ENCODE peak calls at places on chromosomes 4 and X, in seven cellular contexts. E is substantia nigra, F is aorta, K is heart right ventricle, N is OCI-LY7, A is stomach, B is left ventricle myocardium inferior. Z is an unnamed sample.

GRCh38 chr4:168551945-168552695 is 55.3 kb downstream of the PALLD start:
- DNase-seq in E (no peak), F (no peak), K (no peak), N (no peak), A (no peak), B (no peak), Z (no peak)

GRCh38 chr4:3688018-3688998 is 77.9 kb upstream of the ADRA2C start:
- DNase-seq in E (no peak), F (peak; percentile 31), K (no peak), N (no peak), A (no peak), B (no peak), Z (no peak)

GRCh38 chrX:101357166-101357795 is 8.7 kb upstream of the TIMM8A start:
- DNase-seq in E (no peak), F (no peak), K (no peak), N (peak; percentile 49), A (no peak), B (no peak), Z (no peak)

GRCh38 chr4:22129454-22130075 is 181.0 kb upstream of the KCNIP4 start:
- DNase-seq in E (no peak), F (no peak), K (no peak), N (no peak), A (no peak), B (no peak), Z (no peak)

GRCh38 chr4:31078661-31079060 is 358.5 kb downstream of the PCDH7 start:
- DNase-seq in E (no peak), F (no peak), K (no peak), N (no peak), A (no peak), B (no peak), Z (no peak)

GRCh38 chr4:21949073-21949457 is 493 bp upstream of the KCNIP4 start:
- DNase-seq in E (no peak), F (no peak), K (no peak), N (no peak), A (no peak), B (no peak), Z (no peak)

GRCh38 chr4:122842392-122842791 is 15.8 kb downstream of the FGF2 start:
- DNase-seq in E (no peak), F (no peak), K (no peak), N (no peak), A (no peak), B (no peak), Z (no peak)

GRCh38 chrX:6313356-6313755 is 84.7 kb upstream of the NLGN4X start:
- DNase-seq in E (no peak), F (no peak), K (no peak), N (no peak), A (no peak), B (no peak), Z (no peak)

GRCh38 chr4:8400641-8401325 is 39.7 kb downstream of the ACOX3 start:
- DNase-seq in E (no peak), F (no peak), K (no peak), N (peak; percentile 39), A (no peak), B (no peak), Z (no peak)

GRCh38 chr4:83109480-83110221 is 4.9 kb downstream of the PLAC8 start:
- DNase-seq in E (no peak), F (peak; percentile 56), K (no peak), N (peak; percentile 11), A (peak; percentile 53), B (peak; percentile 26), Z (no peak)

GRCh38 chr4:114281561-114281960 is 302.1 kb upstream of the ARSJ start:
- DNase-seq in E (no peak), F (no peak), K (no peak), N (no peak), A (no peak), B (no peak), Z (no peak)

GRCh38 chrX:153970398-153971123 is 1.1 kb downstream of the HCFC1 start:
- DNase-seq in E (no peak), F (peak; percentile 68), K (peak; percentile 47), N (peak; percentile 45), A (no peak), B (no peak), Z (no peak)

GRCh38 chr4:38869511-38869910 is 1.9 kb downstream of the FAM114A1 start:
- DNase-seq in E (no peak), F (no peak), K (no peak), N (no peak), A (no peak), B (no peak), Z (no peak)

GRCh38 chrX:15055146-15055930 is 182.1 kb downstream of the MOSPD2 start:
- DNase-seq in E (no peak), F (no peak), K (no peak), N (no peak), A (no peak), B (no peak), Z (no peak)

GRCh38 chr4:167021545-167022155 is 212.6 kb downstream of the SPOCK3 start:
- DNase-seq in E (peak; percentile 74), F (peak; percentile 64), K (peak; percentile 17), N (peak; percentile 55), A (peak; percentile 77), B (peak; percentile 45), Z (no peak)

GRCh38 chr4:180913750-180914149 is 1329.5 kb upstream of the TENM3 start:
- DNase-seq in E (no peak), F (no peak), K (no peak), N (no peak), A (no peak), B (no peak), Z (no peak)

GRCh38 chrX:154334496-154334895 is 38.9 kb downstream of the TKTL1 start:
- DNase-seq in E (no peak), F (no peak), K (no peak), N (no peak), A (no peak), B (no peak), Z (no peak)

GRCh38 chrX:40170830-40171512 is 73.2 kb upstream of the BCOR start:
- DNase-seq in E (no peak), F (no peak), K (no peak), N (peak; percentile 62), A (no peak), B (no peak), Z (peak; percentile 65)

GRCh38 chr4:119517361-119518229 is 111.0 kb downstream of the PDE5A start:
- DNase-seq in E (no peak), F (no peak), K (peak; percentile 26), N (no peak), A (no peak), B (no peak), Z (no peak)

GRCh38 chr4:105474110-105474518 is 252 bp upstream of the PPA2 start:
- DNase-seq in E (no peak), F (peak; percentile 91), K (peak; percentile 83), N (no peak), A (peak; percentile 92), B (peak; percentile 89), Z (peak; percentile 89)

GRCh38 chr4:107034982-107035710 is 967 bp downstream of the DKK2 start:
- DNase-seq in E (peak; percentile 1), F (peak; percentile 51), K (no peak), N (no peak), A (no peak), B (no peak), Z (no peak)

GRCh38 chrX:52870041-52870440 is 2.2 kb upstream of the XAGE3 start:
- DNase-seq in E (no peak), F (no peak), K (no peak), N (no peak), A (no peak), B (no peak), Z (no peak)

GRCh38 chrX:133053854-133054565 is 42.9 kb downstream of the USP26 start:
- DNase-seq in E (no peak), F (no peak), K (no peak), N (no peak), A (no peak), B (no peak), Z (no peak)

GRCh38 chr4:71322425-71322824 is 16.4 kb upstream of the SLC4A4 start:
- DNase-seq in E (no peak), F (no peak), K (no peak), N (no peak), A (no peak), B (no peak), Z (no peak)

GRCh38 chrX:83829874-83830273 is 31.1 kb upstream of the CYLC1 start:
- DNase-seq in E (no peak), F (no peak), K (no peak), N (no peak), A (no peak), B (no peak), Z (no peak)

GRCh38 chr4:3520276-3520675 is 11.9 kb downstream of the LRPAP1 start:
- DNase-seq in E (no peak), F (peak; percentile 21), K (no peak), N (no peak), A (no peak), B (no peak), Z (no peak)

GRCh38 chrX:40104649-40105015 is 6.9 kb upstream of the BCOR start:
- DNase-seq in E (no peak), F (peak; percentile 84), K (peak; percentile 40), N (peak; percentile 66), A (peak; percentile 60), B (peak; percentile 30), Z (peak; percentile 83)

GRCh38 chr4:26077840-26078239 is 163.8 kb downstream of the SMIM20 start:
- DNase-seq in E (no peak), F (no peak), K (no peak), N (no peak), A (no peak), B (no peak), Z (no peak)
- H3K27ac ChIP-seq in E (no peak overlapping the region), F (no peak overlapping the region), K (no peak overlapping the region), N (no peak overlapping the region), A (no peak overlapping the region), B (peak overlapping the region; percentile 10), Z (peak overlapping the region; percentile 13)

DNA sequence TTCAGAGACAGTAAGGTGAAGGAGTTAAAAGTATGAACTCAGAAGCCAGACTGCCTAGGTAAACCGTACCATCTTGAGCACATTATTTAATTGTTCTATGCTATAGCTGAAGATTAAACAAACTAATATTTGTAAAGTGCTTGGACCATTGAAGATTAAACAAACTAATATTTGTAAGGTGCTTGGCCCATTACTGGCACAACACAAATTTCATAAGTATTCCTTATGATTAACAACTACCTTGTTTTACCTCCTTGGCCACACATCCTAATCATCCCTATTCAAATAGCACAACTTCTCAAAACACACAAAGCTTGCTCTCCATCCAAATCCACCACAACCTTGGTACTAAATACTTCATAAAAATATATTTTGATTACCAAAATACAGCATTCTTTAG is 137.0 kb downstream of the PPP3CA start:
- DNase-seq in E (no peak), F (no peak), K (no peak), N (no peak), A (no peak), B (no peak), Z (no peak)
- H3K27ac ChIP-seq in E (no peak overlapping the region), F (no peak overlapping the region), K (no peak overlapping the region), N (no peak overlapping the region), A (no peak overlapping the region), B (no peak overlapping the region), Z (no peak overlapping the region)

DNA sequence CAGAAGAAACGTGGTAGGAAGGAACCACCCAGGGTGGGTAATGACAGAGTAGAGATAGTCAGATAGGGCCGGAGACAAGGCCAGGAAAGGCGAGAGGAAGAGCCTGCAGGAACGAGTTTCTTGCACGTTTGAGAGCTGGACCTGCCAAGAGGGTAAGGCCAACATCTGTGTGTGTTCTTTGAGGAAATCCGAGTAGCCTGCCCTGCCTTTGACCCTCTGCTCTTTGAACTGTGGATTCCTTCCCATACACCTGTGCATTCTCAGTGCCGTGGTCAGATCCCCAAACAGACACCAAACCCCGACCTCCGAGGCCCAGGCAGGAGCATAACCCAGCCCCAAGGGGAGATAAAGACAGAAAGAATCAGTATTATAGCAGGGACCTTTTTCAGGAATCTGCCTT is 52.2 kb downstream of the TBL1X start:
- DNase-seq in E (no peak), F (no peak), K (no peak), N (no peak), A (no peak), B (no peak), Z (peak; percentile 14)
- H3K27ac ChIP-seq in E (no peak overlapping the region), F (no peak overlapping the region), K (no peak overlapping the region), N (no peak overlapping the region), A (no peak overlapping the region), B (no peak overlapping the region), Z (no peak overlapping the region)

GRCh38 chrX:131977619-131978018 is 45.5 kb upstream of the STK26 start:
- DNase-seq in E (no peak), F (no peak), K (no peak), N (no peak), A (no peak), B (no peak), Z (no peak)
- H3K27ac ChIP-seq in E (no peak overlapping the region), F (no peak overlapping the region), K (no peak overlapping the region), N (no peak overlapping the region), A (no peak overlapping the region), B (no peak overlapping the region), Z (no peak overlapping the region)

Z was measured in coronary artery.